ENCODE peak calls at places on chromosomes 7 and 10, in eight cellular contexts. V is LNCaP clone FGC, D is psoas muscle, J is astrocyte, G is GM23338, I is AG04449, N is testis, T is transverse colon. Z is an unnamed sample.

GRCh38 chr10:116470768-116471415 is 43.2 kb downstream of the PNLIPRP3 start:
- DNase-seq in G (peak), V (no peak), J (no peak), I (no peak), T (peak), N (no peak), D (no peak), Z (no peak)

GRCh38 chr7:63077841-63078240 is 920.8 kb upstream of the ZNF722 start:
- DNase-seq in G (no peak), J (no peak), T (no peak), V (no peak), N (no peak), I (no peak), D (no peak), Z (no peak)

GRCh38 chr10:103641326-103641725 is 147.8 kb downstream of the NEURL1 start:
- DNase-seq in D (no peak), V (no peak), N (no peak), J (no peak), I (no peak), T (no peak), G (no peak), Z (no peak)

GRCh38 chr10:16967000-16967865 is 150.0 kb upstream of the RSU1 start:
- DNase-seq in V (no peak), G (no peak), J (peak), I (no peak), D (no peak), N (no peak), T (no peak), Z (no peak)

GRCh38 chr7:152341039-152341913 is 94.5 kb downstream of the KMT2C start:
- DNase-seq in D (no peak), V (no peak), G (peak), T (no peak), I (no peak), N (peak), J (peak), Z (no peak)

GRCh38 chr10:70898687-70899086 is 10.3 kb upstream of the PCBD1 start:
- DNase-seq in G (no peak), T (peak), I (no peak), J (no peak), N (no peak), V (no peak), D (no peak), Z (no peak)

GRCh38 chr10:90494183-90494582 is 363.7 kb downstream of the HTR7 start:
- DNase-seq in V (no peak), N (no peak), J (no peak), G (no peak), D (no peak), T (no peak), I (no peak), Z (no peak)

GRCh38 chr7:66921396-66921917 is 432 bp downstream of the TMEM248 start:
- DNase-seq in T (peak), N (peak), D (peak), J (peak), V (peak), I (no peak), G (peak), Z (peak)

GRCh38 chr7:67484244-67484751 is 487.7 kb downstream of the TYW1 start:
- DNase-seq in G (peak), T (peak), D (peak), N (peak), V (peak), I (peak), J (peak), Z (peak)

GRCh38 chr10:43964486-43964885 is 315.8 kb upstream of the ZNF32 start:
- DNase-seq in D (no peak), I (no peak), G (no peak), V (no peak), N (no peak), T (no peak), J (no peak), Z (no peak)

DNA sequence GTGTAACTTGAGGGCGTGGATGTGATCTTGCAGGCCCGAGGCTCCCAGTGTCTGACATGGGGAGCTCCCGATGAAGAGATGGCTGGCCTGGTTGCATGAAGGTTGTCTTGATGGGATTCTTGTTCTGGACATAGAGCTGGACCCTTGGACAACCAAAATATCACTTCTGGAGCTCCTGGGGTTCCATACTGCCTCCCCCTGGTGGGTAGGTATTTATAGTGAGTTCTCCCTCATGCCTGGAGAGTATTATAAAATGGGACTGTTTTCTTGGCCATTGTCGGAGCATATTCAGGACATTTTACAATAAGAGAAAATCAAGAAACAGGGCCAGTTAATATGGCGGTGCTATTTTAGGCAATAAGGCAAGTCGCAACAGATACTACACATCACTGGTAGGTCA is 32.6 kb upstream of the GIMAP8 start:
- DNase-seq in J (no peak), V (no peak), N (peak), G (no peak), T (no peak), D (no peak), I (no peak), Z (no peak)
- TF ChIP-seq CTCF in J (no peak), V (peak), N (no peak), G (peak), T (no peak), D (no peak), I (no peak), Z (no peak)

GRCh38 chr7:2670720-2671391 is 17.1 kb upstream of the AMZ1 start:
- DNase-seq in V (no peak), G (peak), N (peak), J (no peak), D (peak), I (no peak), T (peak), Z (no peak)
- H3K4me3 ChIP-seq in V (no peak), G (no peak), N (no peak), J (no peak), D (no peak), I (no peak), T (no peak), Z (no peak)

DNA sequence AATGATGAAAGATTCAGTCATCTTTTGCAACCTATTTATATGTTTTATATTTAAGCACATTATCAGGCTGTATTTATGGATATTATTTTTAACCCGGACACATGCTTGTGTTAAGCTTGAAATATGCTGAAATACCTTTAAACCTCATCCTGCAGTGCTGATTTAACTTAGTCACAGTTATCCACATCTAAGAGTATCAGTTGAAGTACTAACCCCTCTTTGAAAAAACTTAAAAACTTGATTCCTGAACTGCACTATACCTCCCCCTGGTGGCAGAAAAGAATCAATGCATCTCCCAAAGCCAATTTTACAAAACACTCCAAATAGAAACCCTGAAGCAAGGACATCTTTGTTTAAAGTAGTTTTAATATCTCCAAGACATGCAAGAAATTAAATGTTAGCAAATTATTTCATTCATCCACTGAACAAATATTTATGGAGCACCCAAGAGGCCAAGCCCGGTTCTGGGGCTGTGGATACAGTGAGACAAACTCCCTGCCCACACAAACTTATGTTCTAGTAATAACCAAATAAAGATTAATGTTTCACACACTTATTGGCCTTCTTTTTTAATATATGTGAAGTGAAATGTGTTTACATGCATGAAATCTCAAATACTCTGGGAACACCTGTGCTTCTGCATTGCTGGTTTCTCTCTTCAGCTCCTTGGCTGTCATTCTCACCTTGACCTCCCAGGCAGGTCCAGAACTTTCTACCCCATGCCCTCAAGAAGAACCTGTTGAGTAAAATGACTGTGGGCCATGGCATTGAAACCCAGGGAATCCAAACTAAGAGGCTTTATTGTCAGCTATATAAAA is 44.0 kb downstream of the SVIL start:
- DNase-seq in I (peak), G (peak), T (no peak), J (peak), D (no peak), N (no peak), V (peak), Z (no peak)
- TF ChIP-seq CTCF in I (peak), G (peak), T (peak), J (peak), D (peak), N (peak), V (peak), Z (peak)

DNA sequence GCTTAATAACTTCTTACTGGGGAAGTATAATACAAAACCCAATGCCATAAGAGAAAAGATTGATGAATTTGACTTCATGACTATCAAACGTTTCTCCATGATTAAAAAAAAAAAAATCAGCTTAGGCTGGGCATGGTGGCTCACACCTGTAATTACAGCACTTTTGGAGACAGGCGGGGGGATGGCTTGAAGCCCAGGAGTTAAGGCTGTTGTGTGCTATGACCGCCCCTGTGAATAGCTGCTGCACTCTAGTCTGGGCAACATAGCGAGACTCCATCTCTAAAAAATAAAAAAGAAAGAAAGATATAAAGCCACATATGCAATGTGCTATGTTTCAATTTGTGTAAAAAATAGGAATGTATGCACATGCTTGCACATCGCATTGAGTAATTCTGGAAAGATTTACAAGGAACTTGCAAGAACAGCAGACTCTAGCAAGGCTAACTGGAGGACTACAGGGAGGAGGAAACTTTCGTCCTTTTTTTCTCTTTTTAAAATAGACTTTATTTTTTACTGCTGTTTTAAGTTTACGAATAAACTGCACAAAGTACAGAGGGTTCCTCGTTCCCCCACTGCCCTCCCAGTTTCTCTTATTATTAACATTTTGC is 10.3 kb upstream of the RARRES2 start:
- DNase-seq in D (no peak), T (no peak), N (no peak), G (peak), I (peak), J (no peak), V (no peak), Z (no peak)
- H3K4me3 ChIP-seq in D (no peak), T (no peak), N (no peak), G (no peak), I (no peak), J (no peak), V (no peak), Z (no peak)

DNA sequence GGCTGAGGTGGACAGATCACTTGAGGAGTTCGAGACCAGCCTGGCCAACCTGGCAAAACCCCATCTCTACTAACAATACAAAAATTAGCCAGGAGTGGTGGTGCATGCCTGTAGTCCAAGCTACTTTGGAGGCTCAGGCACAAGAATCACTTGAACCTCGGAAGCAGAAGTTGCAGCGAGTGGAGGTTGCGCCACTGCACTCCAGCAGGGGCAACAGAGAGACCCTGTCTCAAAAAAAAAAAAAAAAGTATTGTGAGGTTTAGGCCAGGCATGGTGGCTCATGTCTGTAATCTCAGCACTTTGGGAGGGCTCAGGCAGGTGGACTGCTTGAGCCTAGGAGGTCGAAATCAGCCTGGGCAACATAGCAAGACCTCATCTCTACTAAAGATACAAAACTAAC is 16.0 kb downstream of the TET1 start:
- DNase-seq in N (no peak), J (no peak), G (peak), V (no peak), D (no peak), I (no peak), T (no peak), Z (no peak)
- TF ChIP-seq CTCF in N (no peak), J (no peak), G (peak), V (no peak), D (no peak), I (no peak), T (no peak), Z (no peak)